ENCODE peak calls at places on chromosomes 4 and X, in ten cellular contexts. F is aorta, U is glomerular endothelial cell, P is ascending aorta, S is astrocyte of the spinal cord, K is left ventricle myocardium superior, X is WTC11, N is AG08396, Y is PC-9, L is NCI-H2081. Z is an unnamed sample.

GRCh38 chrX:49003696-49004095 is 1.6 kb upstream of the GRIPAP1 start:
- DNase-seq in F (no peak), U (no peak), P (no peak), S (no peak), K (no peak), X (no peak), N (no peak), Y (no peak), L (no peak), Z (no peak)

GRCh38 chr4:108628411-108628810 is 8.0 kb downstream of the RPL34 start:
- DNase-seq in F (no peak), U (no peak), P (no peak), S (no peak), K (no peak), X (no peak), N (no peak), Y (no peak), L (no peak), Z (no peak)

GRCh38 chrX:149650162-149650561 is 18.6 kb upstream of the TMEM185A start:
- DNase-seq in F (no peak), U (no peak), P (no peak), S (no peak), K (no peak), X (no peak), N (no peak), Y (no peak), L (no peak), Z (no peak)

GRCh38 chr4:81845273-81845672 is 373.6 kb upstream of the RASGEF1B start:
- DNase-seq in F (no peak), U (no peak), P (no peak), S (no peak), K (no peak), X (no peak), N (no peak), Y (no peak), L (no peak), Z (no peak)

GRCh38 chr4:126338572-126338971 is 1023.8 kb downstream of the FAT4 start:
- DNase-seq in F (no peak), U (no peak), P (no peak), S (no peak), K (no peak), X (no peak), N (no peak), Y (no peak), L (no peak), Z (no peak)

GRCh38 chr4:7971881-7972500 is 32.3 kb upstream of the AFAP1 start:
- DNase-seq in F (no peak), U (no peak), P (no peak), S (no peak), K (no peak), X (no peak), N (no peak), Y (peak), L (no peak), Z (no peak)

GRCh38 chrX:150163956-150164726 is 199.0 kb upstream of the MAMLD1 start:
- DNase-seq in F (no peak), U (no peak), P (no peak), S (no peak), K (no peak), X (no peak), N (no peak), Y (peak), L (no peak), Z (no peak)

GRCh38 chr4:18366762-18367358 is 345.3 kb upstream of the LCORL start:
- DNase-seq in F (no peak), U (no peak), P (no peak), S (peak), K (no peak), X (no peak), N (no peak), Y (no peak), L (peak), Z (no peak)

GRCh38 chr4:128427832-128428366 is 140.3 kb upstream of the PGRMC2 start:
- DNase-seq in F (no peak), U (peak), P (no peak), S (peak), K (no peak), X (no peak), N (peak), Y (peak), L (peak), Z (no peak)

GRCh38 chr4:135120190-135120589 is 918.6 kb upstream of the PABPC4L start:
- DNase-seq in F (no peak), U (no peak), P (no peak), S (peak), K (no peak), X (no peak), N (peak), Y (no peak), L (no peak), Z (no peak)

GRCh38 chrX:114841051-114841450 is 176.4 kb downstream of the IL13RA2 start:
- DNase-seq in F (no peak), U (no peak), P (no peak), S (peak), K (no peak), X (no peak), N (peak), Y (no peak), L (no peak), Z (no peak)

GRCh38 chrX:70592091-70592490 is 147.5 kb downstream of the DLG3 start:
- DNase-seq in F (no peak), U (no peak), P (no peak), S (peak), K (no peak), X (no peak), N (peak), Y (peak), L (no peak), Z (no peak)

GRCh38 chrX:44314259-44314734 is 29.2 kb downstream of the EFHC2 start:
- DNase-seq in F (no peak), U (no peak), P (no peak), S (peak), K (peak), X (peak), N (peak), Y (peak), L (no peak), Z (peak)

GRCh38 chr4:52594961-52595360 is 64.1 kb downstream of the USP46 start:
- DNase-seq in F (no peak), U (no peak), P (no peak), S (no peak), K (no peak), X (no peak), N (no peak), Y (no peak), L (no peak), Z (no peak)

GRCh38 chr4:154506253-154506652 is 14.7 kb upstream of the DCHS2 start:
- DNase-seq in F (no peak), U (no peak), P (no peak), S (peak), K (no peak), X (no peak), N (no peak), Y (no peak), L (peak), Z (no peak)

GRCh38 chr4:7588002-7588401 is 153.3 kb upstream of the PSAPL1 start:
- DNase-seq in F (no peak), U (no peak), P (no peak), S (peak), K (no peak), X (no peak), N (no peak), Y (no peak), L (no peak), Z (no peak)

GRCh38 chr4:176187610-176188009 is 7.8 kb downstream of the SPATA4 start:
- DNase-seq in F (no peak), U (no peak), P (no peak), S (peak), K (no peak), X (no peak), N (peak), Y (no peak), L (no peak), Z (no peak)

GRCh38 chrX:38175140-38175539 is 45.5 kb downstream of the SRPX start:
- DNase-seq in F (no peak), U (no peak), P (no peak), S (peak), K (no peak), X (peak), N (no peak), Y (no peak), L (peak), Z (no peak)

GRCh38 chrX:3262906-3263305 is 83.5 kb downstream of the MXRA5 start:
- DNase-seq in F (no peak), U (peak), P (no peak), S (peak), K (no peak), X (no peak), N (peak), Y (no peak), L (no peak), Z (no peak)

GRCh38 chr4:78781925-78782324 is 5.8 kb downstream of the BMP2K start:
- DNase-seq in F (no peak), U (no peak), P (no peak), S (no peak), K (no peak), X (no peak), N (no peak), Y (no peak), L (no peak), Z (no peak)

GRCh38 chr4:57679969-57680368 is 569.8 kb upstream of the IGFBP7 start:
- DNase-seq in F (no peak), U (no peak), P (no peak), S (no peak), K (no peak), X (no peak), N (no peak), Y (no peak), L (no peak), Z (no peak)

Z was measured in right cardiac atrium.